ENCODE peak calls at places on chromosomes 6 and 20, in eight cellular contexts. J is DMS53, R is islet precursor cell, Z is AG08396, S is HCT116, L is GM10248, N is T-cell, M is Calu3. E is an unnamed sample.

GRCh38 chr6:55643868-55644267 is 64.9 kb upstream of the HMGCLL1 start:
- DNase-seq in J (no peak), R (no peak), Z (no peak), S (no peak), L (no peak), N (no peak), M (no peak), E (no peak)

GRCh38 chr20:63098195-63098810 is 91.5 kb upstream of the BHLHE23 start:
- DNase-seq in J (no peak), R (peak; percentile 7), Z (no peak), S (no peak), L (no peak), N (no peak), M (no peak), E (no peak)

GRCh38 chr20:16115891-16116577 is 457.2 kb downstream of the KIF16B start:
- DNase-seq in J (no peak), R (no peak), Z (no peak), S (no peak), L (no peak), N (no peak), M (no peak), E (no peak)

GRCh38 chr6:166258854-166259276 is 49.3 kb downstream of the PRR18 start:
- DNase-seq in J (no peak), R (peak; percentile 56), Z (no peak), S (no peak), L (no peak), N (no peak), M (peak; percentile 65), E (no peak)

GRCh38 chr6:85594197-85594930 is 706 bp upstream of the SNX14 start:
- DNase-seq in J (peak; percentile 67), R (no peak), Z (no peak), S (no peak), L (no peak), N (peak; percentile 25), M (no peak), E (no peak)

GRCh38 chr6:112407191-112407590 is 60.1 kb downstream of the RFPL4B start:
- DNase-seq in J (no peak), R (no peak), Z (no peak), S (no peak), L (no peak), N (no peak), M (no peak), E (no peak)

GRCh38 chr6:21738180-21739094 is 144.9 kb downstream of the SOX4 start:
- DNase-seq in J (peak; percentile 96), R (peak; percentile 84), Z (no peak), S (no peak), L (no peak), N (no peak), M (peak; percentile 76), E (no peak)

GRCh38 chr6:47235964-47236760 is 73.5 kb downstream of the TNFRSF21 start:
- DNase-seq in J (no peak), R (no peak), Z (no peak), S (no peak), L (no peak), N (no peak), M (no peak), E (no peak)

GRCh38 chr6:119514355-119514754 is 164.8 kb upstream of the MAN1A1 start:
- DNase-seq in J (no peak), R (no peak), Z (no peak), S (no peak), L (no peak), N (no peak), M (no peak), E (no peak)

GRCh38 chr20:7893019-7893730 is 47.1 kb downstream of the HAO1 start:
- DNase-seq in J (no peak), R (peak; percentile 77), Z (no peak), S (no peak), L (no peak), N (no peak), M (no peak), E (no peak)

GRCh38 chr6:106167105-106167814 is 81.1 kb downstream of the PRDM1 start:
- DNase-seq in J (no peak), R (no peak), Z (no peak), S (no peak), L (peak; percentile 48), N (no peak), M (no peak), E (no peak)

GRCh38 chr20:31833130-31833930 is 12.1 kb downstream of the FOXS1 start:
- DNase-seq in J (peak; percentile 73), R (peak; percentile 93), Z (peak; percentile 63), S (peak; percentile 36), L (peak; percentile 82), N (peak; percentile 24), M (peak; percentile 84), E (no peak)

GRCh38 chr20:23875606-23876237 is 3.8 kb downstream of the CST5 start:
- DNase-seq in J (no peak), R (no peak), Z (no peak), S (no peak), L (no peak), N (no peak), M (no peak), E (no peak)

GRCh38 chr6:151313060-151313459 is 73.3 kb downstream of the AKAP12 start:
- DNase-seq in J (peak; percentile 36), R (no peak), Z (no peak), S (no peak), L (no peak), N (no peak), M (no peak), E (no peak)

GRCh38 chr6:135179920-135180457 is 1.1 kb upstream of the MYB start:
- DNase-seq in J (no peak), R (no peak), Z (peak; percentile 43), S (no peak), L (peak; percentile 24), N (no peak), M (no peak), E (no peak)

GRCh38 chr6:132683543-132683942 is 24.6 kb upstream of the TAAR1 start:
- DNase-seq in J (no peak), R (peak; percentile 62), Z (no peak), S (no peak), L (no peak), N (no peak), M (peak; percentile 30), E (no peak)

GRCh38 chr6:139518556-139519091 is 144.2 kb upstream of the CITED2 start:
- DNase-seq in J (no peak), R (no peak), Z (no peak), S (no peak), L (no peak), N (no peak), M (no peak), E (no peak)

GRCh38 chr6:141464490-141464889 is 668.2 kb upstream of the GJE1 start:
- DNase-seq in J (peak; percentile 96), R (no peak), Z (peak; percentile 17), S (no peak), L (peak; percentile 28), N (no peak), M (no peak), E (no peak)

GRCh38 chr6:136510299-136510698 is 39.9 kb downstream of the MAP7 start:
- DNase-seq in J (no peak), R (no peak), Z (no peak), S (no peak), L (no peak), N (no peak), M (no peak), E (no peak)

GRCh38 chr6:22042713-22043112 is 254.1 kb downstream of the PRL start:
- DNase-seq in J (no peak), R (no peak), Z (no peak), S (no peak), L (no peak), N (no peak), M (peak; percentile 32), E (no peak)

GRCh38 chr6:89518352-89519055 is 85.6 kb downstream of the ANKRD6 start:
- DNase-seq in J (no peak), R (no peak), Z (no peak), S (no peak), L (no peak), N (no peak), M (no peak), E (no peak)

GRCh38 chr6:54689620-54690019 is 157.0 kb upstream of the FAM83B start:
- DNase-seq in J (no peak), R (no peak), Z (no peak), S (no peak), L (no peak), N (no peak), M (no peak), E (no peak)

GRCh38 chr6:14910692-14911547 is 334.9 kb upstream of the JARID2 start:
- DNase-seq in J (no peak), R (no peak), Z (no peak), S (no peak), L (peak; percentile 64), N (no peak), M (no peak), E (no peak)

GRCh38 chr6:44316481-44316880 is 3.3 kb upstream of the AARS2 start:
- DNase-seq in J (no peak), R (no peak), Z (no peak), S (no peak), L (no peak), N (no peak), M (no peak), E (peak; percentile 59)

GRCh38 chr6:134630468-134631180 is 312.7 kb upstream of the SGK1 start:
- DNase-seq in J (no peak), R (no peak), Z (no peak), S (no peak), L (peak; percentile 24), N (no peak), M (no peak), E (no peak)

GRCh38 chr6:141744971-141745370 is 387.8 kb upstream of the GJE1 start:
- DNase-seq in J (peak; percentile 46), R (no peak), Z (no peak), S (no peak), L (no peak), N (no peak), M (no peak), E (no peak)

GRCh38 chr6:14857501-14857900 is 388.4 kb upstream of the JARID2 start:
- DNase-seq in J (no peak), R (no peak), Z (no peak), S (no peak), L (peak; percentile 44), N (peak; percentile 90), M (no peak), E (no peak)